ENCODE peak calls at places on chromosomes 6 and 20, in seven cellular contexts. I is Jurkat, Clone E6-1; C is T-helper 2 cell; X is activated CD4-positive, CD25-positive, alpha-beta regulatory T cell; S is GM12865; D is neural crest cell; V is CD4-positive, CD25-positive, alpha-beta regulatory T cell. T is an unnamed sample.

GRCh38 chr6:142482249-142482648 is 180.4 kb downstream of the ADGRG6 start:
- DNase-seq in C (no peak), I (no peak), D (no peak), X (no peak), S (no peak), V (no peak), T (no peak)

GRCh38 chr6:107646176-107646575 is 156.3 kb downstream of the SOBP start:
- DNase-seq in X (no peak), D (no peak), I (no peak), S (no peak), V (no peak), C (no peak), T (no peak)

GRCh38 chr6:33299237-33299944 is 649 bp upstream of the RGL2 start:
- DNase-seq in D (peak), V (peak), S (peak), I (peak), C (peak), X (peak), T (peak)

GRCh38 chr6:112802154-112802553 is 455.0 kb downstream of the RFPL4B start:
- DNase-seq in X (no peak), D (no peak), C (no peak), I (no peak), S (no peak), V (no peak), T (no peak)

GRCh38 chr6:168923171-168923570 is 330.5 kb downstream of the THBS2 start:
- DNase-seq in D (no peak), X (no peak), V (no peak), S (no peak), I (no peak), C (no peak), T (no peak)

GRCh38 chr6:67896476-67896875 is 738.6 kb upstream of the ADGRB3 start:
- DNase-seq in S (no peak), D (no peak), C (no peak), X (no peak), V (no peak), I (no peak), T (no peak)

GRCh38 chr6:28922841-28923317 is 906 bp downstream of the TRIM27 start:
- DNase-seq in D (peak), S (peak), V (peak), X (peak), C (peak), I (no peak), T (peak)

GRCh38 chr6:411402-412145 is 20.0 kb downstream of the IRF4 start:
- DNase-seq in C (no peak), I (no peak), V (no peak), D (no peak), X (no peak), S (peak), T (no peak)

GRCh38 chr6:122405417-122405816 is 6.0 kb downstream of the HSF2 start:
- DNase-seq in D (no peak), C (no peak), S (no peak), V (no peak), I (no peak), X (no peak), T (no peak)

GRCh38 chr6:135901776-135902524 is 50.4 kb downstream of the PDE7B start:
- DNase-seq in V (no peak), X (no peak), S (no peak), D (no peak), I (no peak), C (no peak), T (no peak)

GRCh38 chr6:141258516-141258915 is 874.2 kb upstream of the GJE1 start:
- DNase-seq in V (no peak), X (no peak), I (no peak), S (no peak), D (no peak), C (no peak), T (no peak)

GRCh38 chr6:147279423-147279822 is 75.2 kb downstream of the STXBP5 start:
- DNase-seq in V (no peak), D (no peak), I (no peak), C (no peak), S (no peak), X (no peak), T (no peak)

GRCh38 chr20:7010584-7010983 is 243.1 kb downstream of the BMP2 start:
- DNase-seq in V (no peak), I (no peak), D (no peak), X (no peak), C (no peak), S (no peak), T (no peak)

GRCh38 chr20:47055699-47056369 is 161.2 kb downstream of the EYA2 start:
- DNase-seq in C (no peak), D (no peak), V (no peak), I (no peak), X (no peak), S (no peak), T (no peak)

T was measured in DND-41.